ENCODE peak calls at places on chromosomes 7 and 10, in eight cellular contexts. G is EL; T is OCI-LY7; F is HTR-8/SVneo; H is activated CD8-positive, alpha-beta memory T cell treated with anti-CD3 and anti-CD28 coated beads for 24 hours; B is cardiac septum; P is fibroblast of the aortic adventitia; C is right lobe of liver. I is an unnamed sample.

GRCh38 chr10:110413903-110414562 is 83.7 kb upstream of the DUSP5 start:
- DNase-seq in B (no peak), T (peak), G (peak), H (no peak), P (no peak), C (no peak), F (no peak), I (no peak)

GRCh38 chr10:110802090-110802489 is 69.6 kb upstream of the PDCD4 start:
- DNase-seq in T (no peak), F (peak), G (peak), P (peak), H (no peak), B (no peak), C (no peak), I (peak)

GRCh38 chr10:7082967-7083366 is 327.9 kb downstream of the SFMBT2 start:
- DNase-seq in P (peak), G (no peak), F (no peak), H (no peak), C (no peak), T (no peak), B (no peak), I (no peak)

GRCh38 chr10:12511651-12512050 is 162.3 kb downstream of the CAMK1D start:
- DNase-seq in H (peak), F (no peak), G (no peak), T (no peak), B (no peak), C (no peak), P (no peak), I (no peak)

GRCh38 chr10:127013696-127014095 is 108.5 kb downstream of the DOCK1 start:
- DNase-seq in B (no peak), T (no peak), H (no peak), G (no peak), P (no peak), F (no peak), C (no peak), I (no peak)

GRCh38 chr7:17900464-17900863 is 39.8 kb downstream of the SNX13 start:
- DNase-seq in C (no peak), T (no peak), H (no peak), P (no peak), F (no peak), G (no peak), B (no peak), I (no peak)

GRCh38 chr10:124298891-124299290 is 119.8 kb downstream of the OAT start:
- DNase-seq in C (peak), H (peak), F (no peak), P (no peak), B (no peak), T (no peak), G (no peak), I (no peak)

GRCh38 chr7:70533614-70534013 is 598.3 kb upstream of the GALNT17 start:
- DNase-seq in F (no peak), G (no peak), T (no peak), H (no peak), B (no peak), P (no peak), C (no peak), I (no peak)

GRCh38 chr10:117214401-117214800 is 17.1 kb downstream of the KCNK18 start:
- DNase-seq in B (no peak), F (no peak), P (no peak), C (no peak), H (no peak), T (no peak), G (peak), I (peak)

GRCh38 chr7:1458676-1459511 is at the start of gene MICALL2:
- DNase-seq in C (peak), F (peak), G (peak), H (no peak), T (peak), P (peak), B (peak), I (peak)

GRCh38 chr10:72720814-72721665 is 29.1 kb downstream of the MCU start:
- DNase-seq in H (no peak), B (no peak), F (no peak), G (no peak), C (no peak), P (peak), T (no peak), I (peak)

GRCh38 chr10:68470300-68470699 is 1.5 kb downstream of the DNA2 start:
- DNase-seq in C (no peak), H (no peak), P (no peak), G (no peak), B (no peak), F (no peak), T (no peak), I (no peak)

GRCh38 chr10:37703833-37704382 is 153.5 kb downstream of the ZNF248 start:
- DNase-seq in H (no peak), G (no peak), P (no peak), F (no peak), C (no peak), T (no peak), B (no peak), I (no peak)

GRCh38 chr7:80640841-80641240 is 2.4 kb downstream of the CD36 start:
- DNase-seq in B (no peak), T (no peak), P (peak), G (peak), F (no peak), C (no peak), H (no peak), I (peak)

GRCh38 chr7:28069788-28070187 is 110.8 kb downstream of the JAZF1 start:
- DNase-seq in F (no peak), H (no peak), T (no peak), C (no peak), B (no peak), P (peak), G (peak), I (peak)

GRCh38 chr10:500876-501275 is 188.6 kb downstream of the DIP2C start:
- DNase-seq in B (peak), T (no peak), F (no peak), G (no peak), H (no peak), C (no peak), P (peak), I (peak)